ENCODE peak calls at places on chromosomes 11 and 22, in nine cellular contexts. T is Daoy; C is fibroblast of the conjunctiva; V is uterus; U is activated CD8-positive, alpha-beta memory T cell treated with anti-CD3 and anti-CD28 coated beads, Interleukin-2, amount 10 ng/mL, durations not matched to agents 7 days and 5 days; O is activated CD8-positive, alpha-beta T cell treated with anti-CD3 and anti-CD28 coated beads for 36 hours; W is T-helper 1 cell; Q is AG08395; L is substantia nigra. G is an unnamed sample.

GRCh38 chr11:34302046-34302921 is 55.5 kb downstream of the ABTB2 start:
- DNase-seq in T (peak; percentile 92), C (no peak), V (no peak), U (no peak), O (no peak), W (no peak), Q (peak; percentile 92), L (no peak), G (peak; percentile 73)

GRCh38 chr11:1827095-1827797 is 7.5 kb upstream of the SYT8 start:
- DNase-seq in T (peak; percentile 93), C (peak; percentile 21), V (no peak), U (peak; percentile 38), O (no peak), W (no peak), Q (peak; percentile 86), L (no peak), G (peak; percentile 63)

GRCh38 chr11:2304156-2305139 is 2.6 kb downstream of the TSPAN32 start:
- DNase-seq in T (no peak), C (no peak), V (peak; percentile 61), U (peak; percentile 40), O (no peak), W (no peak), Q (peak; percentile 54), L (no peak), G (no peak)

GRCh38 chr11:60872124-60872951 is 5.0 kb downstream of the ZP1 start:
- DNase-seq in T (peak; percentile 44), C (peak; percentile 65), V (peak; percentile 54), U (no peak), O (no peak), W (no peak), Q (peak; percentile 67), L (no peak), G (peak; percentile 85)

GRCh38 chr22:19085233-19086043 is 36.8 kb downstream of the DGCR2 start:
- DNase-seq in T (no peak), C (peak; percentile 20), V (no peak), U (no peak), O (no peak), W (no peak), Q (peak; percentile 44), L (no peak), G (no peak)

GRCh38 chr22:47168900-47169800 is 406.7 kb downstream of the TBC1D22A start:
- DNase-seq in T (no peak), C (no peak), V (no peak), U (no peak), O (peak; percentile 10), W (no peak), Q (peak; percentile 46), L (no peak), G (no peak)

GRCh38 chr11:18761144-18761543 is 30.5 kb downstream of the PTPN5 start:
- DNase-seq in T (no peak), C (no peak), V (no peak), U (no peak), O (no peak), W (no peak), Q (no peak), L (no peak), G (no peak)

GRCh38 chr11:59666969-59667368 is 1.9 kb downstream of the PATL1 start:
- DNase-seq in T (no peak), C (peak; percentile 12), V (no peak), U (no peak), O (no peak), W (no peak), Q (no peak), L (no peak), G (no peak)

GRCh38 chr11:111365722-111366559 is 13.1 kb downstream of the POU2AF1 start:
- DNase-seq in T (no peak), C (no peak), V (no peak), U (no peak), O (no peak), W (no peak), Q (no peak), L (no peak), G (no peak)

GRCh38 chr22:20211997-20212753 is 55.9 kb downstream of the RTN4R start:
- DNase-seq in T (peak; percentile 79), C (no peak), V (no peak), U (no peak), O (no peak), W (no peak), Q (no peak), L (no peak), G (no peak)

GRCh38 chr22:48432721-48433518 is 1394.8 kb downstream of the BRD1 start:
- DNase-seq in T (no peak), C (no peak), V (no peak), U (no peak), O (no peak), W (no peak), Q (peak; percentile 50), L (no peak), G (no peak)

GRCh38 chr11:46553746-46554204 is 40.0 kb downstream of the AMBRA1 start:
- DNase-seq in T (no peak), C (no peak), V (no peak), U (no peak), O (no peak), W (no peak), Q (no peak), L (no peak), G (no peak)

GRCh38 chr11:70168405-70168754 is 34.7 kb upstream of the FADD start:
- DNase-seq in T (no peak), C (no peak), V (no peak), U (no peak), O (no peak), W (no peak), Q (no peak), L (no peak), G (no peak)

GRCh38 chr11:119990306-119991021 is 147.4 kb downstream of the TRIM29 start:
- DNase-seq in T (no peak), C (peak; percentile 20), V (no peak), U (no peak), O (no peak), W (no peak), Q (peak; percentile 65), L (peak; percentile 70), G (peak; percentile 24)

GRCh38 chr22:25484498-25484897 is 80.0 kb upstream of the GRK3 start:
- DNase-seq in T (no peak), C (no peak), V (no peak), U (no peak), O (peak; percentile 83), W (peak; percentile 18), Q (no peak), L (no peak), G (no peak)

GRCh38 chr11:20131744-20132666 is 28.3 kb downstream of the DBX1 start:
- DNase-seq in T (peak; percentile 66), C (peak; percentile 33), V (peak; percentile 69), U (peak; percentile 53), O (peak; percentile 63), W (peak; percentile 25), Q (peak; percentile 76), L (no peak), G (no peak)

GRCh38 chr11:14373941-14374646 is 15.1 kb upstream of the RRAS2 start:
- DNase-seq in T (no peak), C (peak; percentile 60), V (peak; percentile 26), U (no peak), O (no peak), W (peak; percentile 56), Q (peak; percentile 72), L (no peak), G (peak; percentile 73)

GRCh38 chr22:44404341-44405020 is 91.7 kb upstream of the SHISAL1 start:
- DNase-seq in T (peak; percentile 68), C (no peak), V (no peak), U (no peak), O (no peak), W (no peak), Q (no peak), L (no peak), G (no peak)

GRCh38 chr22:50141891-50142363 is 28.6 kb upstream of the PANX2 start:
- DNase-seq in T (no peak), C (no peak), V (peak; percentile 3), U (no peak), O (no peak), W (no peak), Q (no peak), L (no peak), G (no peak)

GRCh38 chr11:114586797-114587196 is 8.8 kb downstream of the NXPE4 start:
- DNase-seq in T (peak; percentile 2), C (no peak), V (no peak), U (no peak), O (no peak), W (no peak), Q (no peak), L (no peak), G (no peak)

GRCh38 chr11:34869425-34869824 is 46.8 kb downstream of the APIP start:
- DNase-seq in T (peak; percentile 8), C (no peak), V (no peak), U (no peak), O (no peak), W (no peak), Q (no peak), L (no peak), G (no peak)

GRCh38 chr11:117186431-117186761 is 7.9 kb downstream of the SIDT2 start:
- DNase-seq in T (no peak), C (no peak), V (peak; percentile 11), U (no peak), O (no peak), W (no peak), Q (no peak), L (no peak), G (no peak)

GRCh38 chr11:83865636-83866461 is 579.7 kb upstream of the CCDC90B start:
- DNase-seq in T (peak; percentile 10), C (no peak), V (no peak), U (no peak), O (no peak), W (no peak), Q (peak; percentile 6), L (no peak), G (peak; percentile 14)

GRCh38 chr11:118918128-118918685 is 7.5 kb downstream of the BCL9L start:
- DNase-seq in T (peak; percentile 88), C (peak; percentile 94), V (peak; percentile 87), U (peak; percentile 55), O (peak; percentile 73), W (no peak), Q (peak; percentile 69), L (no peak), G (peak; percentile 92)

GRCh38 chr11:94938399-94939055 is 34.8 kb downstream of the CWC15 start:
- DNase-seq in T (peak; percentile 42), C (no peak), V (peak; percentile 79), U (no peak), O (no peak), W (no peak), Q (peak; percentile 78), L (no peak), G (peak; percentile 92)

GRCh38 chr22:20530368-20531153 is 23.2 kb downstream of the MED15 start:
- DNase-seq in T (peak; percentile 93), C (no peak), V (no peak), U (no peak), O (no peak), W (no peak), Q (peak; percentile 86), L (no peak), G (peak; percentile 52)

GRCh38 chr11:5336331-5336730 is 7.0 kb downstream of the OR51B5 start:
- DNase-seq in T (no peak), C (no peak), V (no peak), U (no peak), O (no peak), W (no peak), Q (peak; percentile 32), L (no peak), G (no peak)

GRCh38 chr11:76616676-76617552 is 53.6 kb downstream of the LRRC32 start:
- DNase-seq in T (no peak), C (no peak), V (no peak), U (no peak), O (no peak), W (no peak), Q (no peak), L (no peak), G (no peak)

GRCh38 chr11:70887428-70887827 is 364.9 kb downstream of the SHANK2 start:
- DNase-seq in T (no peak), C (no peak), V (no peak), U (no peak), O (no peak), W (no peak), Q (no peak), L (no peak), G (no peak)